ENCODE peak calls at places on chromosomes 5 and 9, in five cellular contexts. D, F, O, Z and K are unnamed samples.

GRCh38 chr5:14965815-14966214 is 94.2 kb upstream of the ANKH start:
- DNase-seq in D (no peak), F (no peak), O (no peak), Z (no peak), K (no peak)

GRCh38 chr5:3029396-3029795 is 277.9 kb upstream of the IRX2 start:
- DNase-seq in D (no peak), F (no peak), O (no peak), Z (no peak), K (no peak)

GRCh38 chr5:23332650-23333251 is 174.7 kb upstream of the PRDM9 start:
- DNase-seq in D (peak), F (no peak), O (peak), Z (no peak), K (no peak)

GRCh38 chr5:13731229-13731628 is 213.3 kb downstream of the DNAH5 start:
- DNase-seq in D (no peak), F (no peak), O (no peak), Z (no peak), K (no peak)

GRCh38 chr5:20224046-20224445 is 236.0 kb upstream of the CDH18 start:
- DNase-seq in D (no peak), F (no peak), O (no peak), Z (no peak), K (no peak)

GRCh38 chr5:129905467-129906176 is 1.4 kb downstream of the CHSY3 start:
- DNase-seq in D (no peak), F (no peak), O (no peak), Z (no peak), K (no peak)

GRCh38 chr5:15544039-15544438 is 44.1 kb downstream of the FBXL7 start:
- DNase-seq in D (no peak), F (no peak), O (no peak), Z (no peak), K (no peak)

GRCh38 chr5:31738199-31738598 is 99.3 kb downstream of the PDZD2 start:
- DNase-seq in D (no peak), F (no peak), O (no peak), Z (no peak), K (no peak)

GRCh38 chr5:72125931-72126620 is 18.8 kb downstream of the MAP1B start:
- DNase-seq in D (no peak), F (no peak), O (peak), Z (no peak), K (no peak)

GRCh38 chr9:37645903-37646506 is 4.7 kb upstream of the FRMPD1 start:
- DNase-seq in D (no peak), F (no peak), O (no peak), Z (no peak), K (no peak)

GRCh38 chr5:139619861-139620260 is 28.3 kb upstream of the CXXC5 start:
- DNase-seq in D (no peak), F (no peak), O (no peak), Z (no peak), K (no peak)

GRCh38 chr9:70480405-70480980 is 66.0 kb upstream of the KLF9 start:
- DNase-seq in D (no peak), F (no peak), O (peak), Z (no peak), K (no peak)

GRCh38 chr5:154753792-154754191 is 1.4 kb upstream of the LARP1 start:
- DNase-seq in D (no peak), F (no peak), O (no peak), Z (no peak), K (no peak)

GRCh38 chr9:98977246-98977681 is 33.6 kb downstream of the COL15A1 start:
- DNase-seq in D (no peak), F (no peak), O (no peak), Z (no peak), K (no peak)

GRCh38 chr9:91163441-91163772 is 198.3 kb downstream of the AUH start:
- DNase-seq in D (no peak), F (no peak), O (no peak), Z (no peak), K (no peak)
- H3K27ac ChIP-seq in D (no peak), F (no peak), O (no peak), Z (no peak), K (peak)

GRCh38 chr5:87127956-87128687 is 139.6 kb upstream of the RASA1 start:
- DNase-seq in D (no peak), F (no peak), O (no peak), Z (no peak), K (no peak)
- TF ChIP-seq GABPA in D (no peak), F (no peak), O (no peak), Z (no peak), K (no peak)

GRCh38 chr5:57177479-57178156 is 3.8 kb downstream of the GPBP1 start:
- DNase-seq in D (no peak), F (no peak), O (no peak), Z (no peak), K (no peak)

GRCh38 chr5:57175586-57175985 is 1.7 kb downstream of the GPBP1 start:
- DNase-seq in D (no peak), F (no peak), O (peak), Z (no peak), K (no peak)

GRCh38 chr5:57174128-57174849 is 430 bp downstream of the GPBP1 start:
- DNase-seq in D (no peak), F (no peak), O (no peak), Z (no peak), K (no peak)

GRCh38 chr5:57174850-57175525 is 1.1 kb downstream of the GPBP1 start:
- DNase-seq in D (no peak), F (no peak), O (peak), Z (no peak), K (no peak)

DNA sequence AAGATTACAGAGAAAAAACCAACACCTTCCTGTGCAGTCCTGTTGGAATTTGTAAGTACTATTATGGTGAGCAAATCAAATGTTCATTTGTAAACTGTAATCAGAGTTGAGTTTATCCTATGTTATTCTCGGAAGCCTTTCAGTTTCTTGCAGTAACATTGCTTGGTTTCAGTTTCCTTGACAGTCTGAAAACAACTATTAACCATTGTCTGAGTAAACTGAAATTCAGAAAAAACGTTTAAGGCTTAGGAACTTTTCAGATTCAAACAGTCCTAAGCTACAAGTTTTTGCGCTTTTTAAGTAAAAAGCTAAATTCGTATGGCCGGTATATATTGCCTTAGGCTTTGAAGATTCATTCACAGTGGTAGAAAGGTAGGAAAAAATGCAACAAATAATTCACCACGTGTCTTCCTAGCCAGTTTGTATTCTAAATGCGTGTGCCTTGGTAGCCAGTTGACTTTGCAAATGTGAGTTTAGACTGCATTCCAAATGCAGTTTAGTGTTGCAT is 2.5 kb downstream of the GPBP1 start:
- DNase-seq in D (no peak), F (no peak), O (no peak), Z (no peak), K (no peak)
- H3K27ac ChIP-seq in D (peak), F (peak), O (peak), Z (peak), K (peak)

GRCh38 chr9:83557317-83557716 is 19.1 kb upstream of the FRMD3 start:
- DNase-seq in D (no peak), F (no peak), O (peak), Z (no peak), K (no peak)

GRCh38 chr9:83554278-83554677 is 16.1 kb upstream of the FRMD3 start:
- DNase-seq in D (no peak), F (no peak), O (no peak), Z (no peak), K (no peak)
- TF ChIP-seq GABPA in D (no peak), F (no peak), O (no peak), Z (no peak), K (no peak)

GRCh38 chr5:170860818-170861217 is 1.0 kb upstream of the RANBP17 start:
- DNase-seq in D (no peak), F (no peak), O (no peak), Z (no peak), K (no peak)

GRCh38 chr5:170863646-170864045 is 1.8 kb downstream of the RANBP17 start:
- DNase-seq in D (no peak), F (no peak), O (no peak), Z (no peak), K (no peak)

GRCh38 chr5:170860415-170860814 is 1.4 kb upstream of the RANBP17 start:
- DNase-seq in D (no peak), F (no peak), O (no peak), Z (no peak), K (no peak)

GRCh38 chr5:170861295-170861854 is 443 bp upstream of the RANBP17 start:
- DNase-seq in D (no peak), F (no peak), O (no peak), Z (no peak), K (no peak)

GRCh38 chr5:170861855-170862766 is at the start of gene RANBP17:
- DNase-seq in D (no peak), F (peak), O (peak), Z (no peak), K (peak)
- H3K27ac ChIP-seq in D (no peak), F (peak), O (peak), Z (no peak), K (no peak)

DNA sequence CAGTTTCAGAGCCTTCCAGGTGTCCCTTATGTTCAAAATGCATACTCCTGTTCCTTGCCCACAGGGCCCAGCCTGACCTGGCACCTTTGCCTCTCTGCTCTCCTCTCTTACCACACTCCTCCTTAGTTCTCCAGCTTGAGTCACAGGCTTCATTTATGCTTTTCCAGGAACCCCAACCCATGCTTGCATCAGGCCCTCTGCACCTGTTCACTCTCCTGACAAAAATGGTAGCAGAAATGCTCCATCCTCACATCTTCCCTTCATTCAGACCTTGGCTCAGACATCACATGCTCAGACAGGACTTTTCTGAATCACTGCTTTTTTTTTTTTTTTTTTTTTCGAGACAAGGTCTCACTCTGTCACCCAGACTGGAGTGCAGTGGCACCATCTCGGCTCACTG is 15.1 kb upstream of the RNF145 start:
- DNase-seq in D (no peak), F (no peak), O (no peak), Z (no peak), K (no peak)
- TF ChIP-seq GABPA in D (no peak), F (no peak), O (no peak), Z (no peak), K (no peak)

GRCh38 chr5:170475269-170476000 is 28.4 kb upstream of the KCNIP1 start:
- DNase-seq in D (no peak), F (no peak), O (no peak), Z (no peak), K (no peak)
- H3K27ac ChIP-seq in D (no peak), F (no peak), O (peak), Z (no peak), K (no peak)

GRCh38 chr9:112755059-112755458 is 4.5 kb downstream of the SNX30 start:
- DNase-seq in D (no peak), F (no peak), O (no peak), Z (no peak), K (no peak)

GRCh38 chr9:112753725-112754124 is 3.2 kb downstream of the SNX30 start:
- DNase-seq in D (no peak), F (no peak), O (no peak), Z (no peak), K (peak)

GRCh38 chr9:112755675-112756074 is 5.1 kb downstream of the SNX30 start:
- DNase-seq in D (no peak), F (no peak), O (no peak), Z (no peak), K (no peak)

GRCh38 chr9:112752334-112753110 is 2.0 kb downstream of the SNX30 start:
- DNase-seq in D (no peak), F (no peak), O (no peak), Z (no peak), K (no peak)

DNA sequence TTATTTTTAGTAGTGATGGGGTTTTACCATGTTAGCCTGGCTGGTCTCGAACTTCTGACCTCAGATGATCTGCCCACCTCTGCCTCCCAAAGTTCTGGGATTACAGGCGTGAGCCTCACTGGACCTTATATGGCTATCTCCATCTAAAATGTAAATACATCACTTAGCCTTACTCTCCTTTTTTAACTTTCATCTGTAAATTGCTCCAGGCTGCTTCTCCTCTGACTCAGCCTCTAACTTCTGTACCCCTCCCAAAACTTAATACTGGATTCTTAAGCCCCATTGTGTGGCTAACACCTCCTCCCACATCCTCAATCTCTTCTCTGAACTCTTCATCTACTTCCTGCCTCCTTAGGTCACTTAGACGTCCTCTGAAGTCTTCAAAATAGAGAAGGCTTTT is 4.0 kb downstream of the SNX30 start:
- DNase-seq in D (no peak), F (peak), O (no peak), Z (no peak), K (no peak)
- TF ChIP-seq GABPA in D (no peak), F (no peak), O (no peak), Z (no peak), K (no peak)